ENCODE peak calls at places on chromosomes 3 and 15, in eight cellular contexts. Q, A, L, P, H, I, J and T are unnamed samples.

GRCh38 chr15:71424765-71425164 is 309.5 kb downstream of the THSD4 start:
- DNase-seq in Q (no peak), A (no peak), L (no peak), P (no peak), H (no peak), I (no peak), J (no peak), T (no peak)

GRCh38 chr3:44125882-44126281 is 115.8 kb upstream of the TOPAZ1 start:
- DNase-seq in Q (no peak), A (no peak), L (no peak), P (peak; percentile 48), H (no peak), I (no peak), J (no peak), T (peak; percentile 65)

GRCh38 chr3:176274161-176274560 is 923.1 kb downstream of the TBL1XR1 start:
- DNase-seq in Q (no peak), A (no peak), L (no peak), P (no peak), H (no peak), I (no peak), J (no peak), T (no peak)

GRCh38 chr3:15667484-15667883 is 65.9 kb downstream of the BTD start:
- DNase-seq in Q (no peak), A (no peak), L (no peak), P (no peak), H (no peak), I (no peak), J (no peak), T (no peak)

GRCh38 chr15:78878356-78878755 is 5.7 kb downstream of the MORF4L1 start:
- DNase-seq in Q (no peak), A (no peak), L (no peak), P (no peak), H (no peak), I (no peak), J (no peak), T (no peak)

GRCh38 chr15:73575636-73576247 is 57.4 kb downstream of the NPTN start:
- DNase-seq in Q (peak; percentile 60), A (no peak), L (no peak), P (no peak), H (peak; percentile 54), I (peak; percentile 71), J (peak; percentile 70), T (peak; percentile 94)

GRCh38 chr3:11547498-11547897 is 96.2 kb downstream of the VGLL4 start:
- DNase-seq in Q (no peak), A (no peak), L (no peak), P (no peak), H (no peak), I (no peak), J (no peak), T (no peak)

GRCh38 chr15:90099072-90099867 is 3.0 kb downstream of the IDH2 start:
- DNase-seq in Q (no peak), A (no peak), L (peak; percentile 48), P (no peak), H (no peak), I (no peak), J (no peak), T (no peak)

GRCh38 chr3:129697229-129697970 is 90.9 kb upstream of the PLXND1 start:
- DNase-seq in Q (no peak), A (no peak), L (no peak), P (no peak), H (no peak), I (no peak), J (no peak), T (no peak)

GRCh38 chr3:61009025-61009424 is 242.2 kb downstream of the FHIT start:
- DNase-seq in Q (no peak), A (no peak), L (no peak), P (no peak), H (peak; percentile 11), I (no peak), J (no peak), T (no peak)

GRCh38 chr3:57001356-57001755 is 59.1 kb upstream of the SPATA12 start:
- DNase-seq in Q (no peak), A (no peak), L (no peak), P (no peak), H (no peak), I (no peak), J (no peak), T (no peak)

GRCh38 chr3:40379674-40380306 is 7.2 kb upstream of the ENTPD3 start:
- DNase-seq in Q (no peak), A (no peak), L (no peak), P (no peak), H (no peak), I (no peak), J (no peak), T (no peak)

GRCh38 chr3:171459942-171460225 is 321 bp downstream of the TNIK start:
- DNase-seq in Q (no peak), A (no peak), L (no peak), P (no peak), H (no peak), I (no peak), J (no peak), T (no peak)

GRCh38 chr3:105399611-105400010 is 32.9 kb downstream of the ALCAM start:
- DNase-seq in Q (no peak), A (no peak), L (no peak), P (no peak), H (no peak), I (no peak), J (no peak), T (no peak)

GRCh38 chr15:68435966-68436365 is 4.0 kb upstream of the ITGA11 start:
- DNase-seq in Q (no peak), A (no peak), L (no peak), P (no peak), H (no peak), I (no peak), J (no peak), T (no peak)

GRCh38 chr3:37992271-37993066 is 1.9 kb downstream of the VILL start:
- DNase-seq in Q (no peak), A (no peak), L (peak; percentile 83), P (no peak), H (no peak), I (peak; percentile 55), J (peak; percentile 61), T (no peak)

GRCh38 chr3:110562621-110563020 is 509.0 kb upstream of the NECTIN3 start:
- DNase-seq in Q (no peak), A (no peak), L (no peak), P (no peak), H (no peak), I (no peak), J (no peak), T (no peak)

GRCh38 chr15:82100116-82100795 is 54.4 kb upstream of the MEX3B start:
- DNase-seq in Q (no peak), A (no peak), L (no peak), P (peak; percentile 39), H (no peak), I (no peak), J (no peak), T (no peak)

GRCh38 chr15:53527996-53528395 is 231.5 kb downstream of the WDR72 start:
- DNase-seq in Q (no peak), A (no peak), L (no peak), P (no peak), H (no peak), I (no peak), J (no peak), T (no peak)

GRCh38 chr15:40010681-40011080 is 28.3 kb downstream of the SRP14 start:
- DNase-seq in Q (no peak), A (peak; percentile 26), L (no peak), P (no peak), H (no peak), I (no peak), J (no peak), T (no peak)

GRCh38 chr3:43105224-43105596 is 669 bp downstream of the POMGNT2 start:
- DNase-seq in Q (no peak), A (no peak), L (no peak), P (no peak), H (no peak), I (peak; percentile 22), J (peak; percentile 66), T (peak; percentile 29)

GRCh38 chr15:58306591-58307312 is 125.0 kb upstream of the LIPC start:
- DNase-seq in Q (no peak), A (no peak), L (no peak), P (no peak), H (no peak), I (no peak), J (no peak), T (no peak)

GRCh38 chr3:146241523-146242240 is 9.2 kb downstream of the PLSCR4 start:
- DNase-seq in Q (no peak), A (no peak), L (no peak), P (no peak), H (peak; percentile 34), I (no peak), J (no peak), T (no peak)

GRCh38 chr3:187678869-187679268 is 8.7 kb upstream of the SST start:
- DNase-seq in Q (no peak), A (peak; percentile 71), L (peak; percentile 13), P (peak; percentile 81), H (peak; percentile 35), I (peak; percentile 28), J (no peak), T (peak; percentile 24)

GRCh38 chr15:77415450-77416448 is 4.2 kb downstream of the PEAK1 start:
- DNase-seq in Q (no peak), A (no peak), L (no peak), P (no peak), H (no peak), I (no peak), J (no peak), T (no peak)

GRCh38 chr3:125148016-125148812 is 64.3 kb downstream of the SLC12A8 start:
- DNase-seq in Q (no peak), A (no peak), L (no peak), P (no peak), H (no peak), I (no peak), J (no peak), T (no peak)

GRCh38 chr15:54790693-54791092 is 406.0 kb downstream of the RSL24D1 start:
- DNase-seq in Q (no peak), A (no peak), L (no peak), P (no peak), H (no peak), I (no peak), J (no peak), T (no peak)

GRCh38 chr3:71461098-71461497 is 122.4 kb downstream of the FOXP1 start:
- DNase-seq in Q (no peak), A (no peak), L (no peak), P (no peak), H (no peak), I (no peak), J (no peak), T (no peak)
- H3K4me3 ChIP-seq in Q (no peak overlapping the region), A (no peak overlapping the region), L (peak overlapping the region; percentile 17), P (no peak overlapping the region), H (no peak overlapping the region), I (no peak overlapping the region), J (no peak overlapping the region), T (no peak overlapping the region)

GRCh38 chr3:64329037-64329436 is 103.8 kb upstream of the PRICKLE2 start:
- DNase-seq in Q (no peak), A (no peak), L (no peak), P (peak; percentile 38), H (no peak), I (no peak), J (no peak), T (no peak)
- TF ChIP-seq CTCF in Q (no peak), A (peak; percentile 33), L (no peak), P (no peak), H (no peak), I (no peak), J (no peak), T (no peak)

GRCh38 chr15:101206173-101206572 is 45.7 kb downstream of the CHSY1 start:
- DNase-seq in Q (no peak), A (peak; percentile 30), L (no peak), P (no peak), H (no peak), I (no peak), J (no peak), T (no peak)
- H3K4me1 ChIP-seq in Q (peaks cover 94% of the 10 kb centered on the region), A (peaks cover 30% of the 10 kb centered on the region), L (peaks cover 11% of the 10 kb centered on the region), P (peaks cover 63% of the 10 kb centered on the region), H (peaks cover 30% of the 10 kb centered on the region), I (peaks cover 27% of the 10 kb centered on the region), J (peaks cover 81% of the 10 kb centered on the region), T (peaks cover 19% of the 10 kb centered on the region)

GRCh38 chr3:143363276-143363675 is 243.7 kb downstream of the CHST2 start:
- DNase-seq in Q (no peak), A (no peak), L (no peak), P (no peak), H (no peak), I (no peak), J (no peak), T (no peak)
- H3K4me3 ChIP-seq in Q (no peak overlapping the region), A (no peak overlapping the region), L (no peak overlapping the region), P (no peak overlapping the region), H (no peak overlapping the region), I (no peak overlapping the region), J (no peak overlapping the region), T (no peak overlapping the region)